ENCODE peak calls at places on chromosomes 7 and 10, in eight cellular contexts. One of them, this sample, is unnamed.

GRCh38 chr10:64283621-64284020 is 762.4 kb downstream of the REEP3 start:
- DNase-seq in T-cell: no peak
- DNase-seq in hepatic stellate cell: no peak
- DNase-seq in lower leg skin: no peak
- DNase-seq in upper lobe of left lung: no peak
- DNase-seq in Panc1: no peak
- DNase-seq in ACHN: no peak
- DNase-seq in NB4: no peak
- DNase-seq in this sample: no peak

GRCh38 chr10:78408671-78409472 is 375.2 kb downstream of the RPS24 start:
- DNase-seq in upper lobe of left lung: peak
- DNase-seq in hepatic stellate cell: no peak
- DNase-seq in T-cell: no peak
- DNase-seq in lower leg skin: peak
- DNase-seq in ACHN: no peak
- DNase-seq in NB4: peak
- DNase-seq in Panc1: no peak
- DNase-seq in this sample: no peak

GRCh38 chr7:98653601-98654310 is 36.7 kb downstream of the NPTX2 start:
- DNase-seq in T-cell: no peak
- DNase-seq in lower leg skin: no peak
- DNase-seq in Panc1: no peak
- DNase-seq in ACHN: no peak
- DNase-seq in hepatic stellate cell: no peak
- DNase-seq in NB4: no peak
- DNase-seq in upper lobe of left lung: no peak
- DNase-seq in this sample: no peak

GRCh38 chr7:150738092-150739044 is 1.1 kb downstream of the GIMAP5 start:
- DNase-seq in upper lobe of left lung: no peak
- DNase-seq in NB4: no peak
- DNase-seq in lower leg skin: no peak
- DNase-seq in ACHN: no peak
- DNase-seq in T-cell: no peak
- DNase-seq in hepatic stellate cell: no peak
- DNase-seq in Panc1: no peak
- DNase-seq in this sample: peak

GRCh38 chr10:1648648-1649047 is 88.7 kb downstream of the ADARB2 start:
- DNase-seq in Panc1: no peak
- DNase-seq in upper lobe of left lung: no peak
- DNase-seq in lower leg skin: peak
- DNase-seq in T-cell: no peak
- DNase-seq in NB4: no peak
- DNase-seq in hepatic stellate cell: no peak
- DNase-seq in ACHN: no peak
- DNase-seq in this sample: no peak

GRCh38 chr10:34764347-34764991 is 50.6 kb downstream of the PARD3 start:
- DNase-seq in upper lobe of left lung: no peak
- DNase-seq in NB4: no peak
- DNase-seq in hepatic stellate cell: no peak
- DNase-seq in Panc1: no peak
- DNase-seq in T-cell: no peak
- DNase-seq in ACHN: no peak
- DNase-seq in lower leg skin: no peak
- DNase-seq in this sample: no peak

GRCh38 chr7:5647816-5648215 is 133.6 kb downstream of the RNF216 start:
- DNase-seq in ACHN: no peak
- DNase-seq in hepatic stellate cell: no peak
- DNase-seq in Panc1: no peak
- DNase-seq in T-cell: no peak
- DNase-seq in upper lobe of left lung: no peak
- DNase-seq in lower leg skin: no peak
- DNase-seq in NB4: no peak
- DNase-seq in this sample: no peak

GRCh38 chr10:19041176-19041575 is 7.4 kb upstream of the MALRD1 start:
- DNase-seq in upper lobe of left lung: no peak
- DNase-seq in NB4: no peak
- DNase-seq in lower leg skin: no peak
- DNase-seq in hepatic stellate cell: no peak
- DNase-seq in ACHN: no peak
- DNase-seq in Panc1: no peak
- DNase-seq in T-cell: no peak
- DNase-seq in this sample: no peak

GRCh38 chr7:1351881-1352625 is 107.2 kb downstream of the MICALL2 start:
- DNase-seq in T-cell: no peak
- DNase-seq in ACHN: no peak
- DNase-seq in upper lobe of left lung: no peak
- DNase-seq in NB4: no peak
- DNase-seq in lower leg skin: no peak
- DNase-seq in hepatic stellate cell: no peak
- DNase-seq in Panc1: no peak
- DNase-seq in this sample: no peak

GRCh38 chr10:4623757-4624420 is 202.1 kb upstream of the AKR1E2 start:
- DNase-seq in hepatic stellate cell: peak
- DNase-seq in NB4: no peak
- DNase-seq in T-cell: no peak
- DNase-seq in lower leg skin: no peak
- DNase-seq in upper lobe of left lung: no peak
- DNase-seq in ACHN: no peak
- DNase-seq in Panc1: no peak
- DNase-seq in this sample: no peak

GRCh38 chr7:95501261-95501816 is 15.6 kb downstream of the ASB4 start:
- DNase-seq in Panc1: no peak
- DNase-seq in upper lobe of left lung: no peak
- DNase-seq in NB4: peak
- DNase-seq in lower leg skin: no peak
- DNase-seq in hepatic stellate cell: no peak
- DNase-seq in ACHN: peak
- DNase-seq in T-cell: no peak
- DNase-seq in this sample: peak

GRCh38 chr10:29166713-29167112 is 122.2 kb upstream of the LYZL1 start:
- DNase-seq in ACHN: no peak
- DNase-seq in T-cell: no peak
- DNase-seq in Panc1: no peak
- DNase-seq in lower leg skin: no peak
- DNase-seq in hepatic stellate cell: no peak
- DNase-seq in NB4: no peak
- DNase-seq in upper lobe of left lung: no peak
- DNase-seq in this sample: no peak

GRCh38 chr7:97004237-97004930 is 969 bp upstream of the DLX6 start:
- DNase-seq in upper lobe of left lung: no peak
- DNase-seq in ACHN: no peak
- DNase-seq in NB4: no peak
- DNase-seq in hepatic stellate cell: no peak
- DNase-seq in lower leg skin: no peak
- DNase-seq in Panc1: no peak
- DNase-seq in T-cell: no peak
- DNase-seq in this sample: no peak

GRCh38 chr10:6409982-6410694 is 169.9 kb downstream of the PRKCQ start:
- DNase-seq in upper lobe of left lung: peak
- DNase-seq in T-cell: peak
- DNase-seq in lower leg skin: no peak
- DNase-seq in ACHN: no peak
- DNase-seq in Panc1: no peak
- DNase-seq in hepatic stellate cell: peak
- DNase-seq in NB4: no peak
- DNase-seq in this sample: no peak

GRCh38 chr10:124551097-124551496 is 89.5 kb downstream of the LHPP start:
- DNase-seq in ACHN: no peak
- DNase-seq in NB4: no peak
- DNase-seq in hepatic stellate cell: no peak
- DNase-seq in lower leg skin: no peak
- DNase-seq in Panc1: no peak
- DNase-seq in T-cell: no peak
- DNase-seq in upper lobe of left lung: no peak
- DNase-seq in this sample: no peak

GRCh38 chr7:121475806-121476205 is 79.7 kb upstream of the FAM3C start:
- DNase-seq in hepatic stellate cell: no peak
- DNase-seq in Panc1: no peak
- DNase-seq in lower leg skin: no peak
- DNase-seq in ACHN: no peak
- DNase-seq in NB4: no peak
- DNase-seq in upper lobe of left lung: no peak
- DNase-seq in T-cell: no peak
- DNase-seq in this sample: no peak

GRCh38 chr7:139246494-139246893 is 15.5 kb downstream of the UBN2 start:
- DNase-seq in T-cell: no peak
- DNase-seq in upper lobe of left lung: no peak
- DNase-seq in NB4: no peak
- DNase-seq in ACHN: no peak
- DNase-seq in lower leg skin: no peak
- DNase-seq in hepatic stellate cell: no peak
- DNase-seq in Panc1: no peak
- DNase-seq in this sample: no peak

GRCh38 chr10:21015838-21016237 is 118.7 kb upstream of the NEBL start:
- DNase-seq in upper lobe of left lung: no peak
- DNase-seq in hepatic stellate cell: no peak
- DNase-seq in Panc1: no peak
- DNase-seq in ACHN: no peak
- DNase-seq in lower leg skin: no peak
- DNase-seq in NB4: no peak
- DNase-seq in T-cell: no peak
- DNase-seq in this sample: no peak

GRCh38 chr10:45183174-45183573 is 132.2 kb downstream of the OR13A1 start:
- DNase-seq in NB4: no peak
- DNase-seq in upper lobe of left lung: no peak
- DNase-seq in ACHN: no peak
- DNase-seq in lower leg skin: no peak
- DNase-seq in hepatic stellate cell: no peak
- DNase-seq in T-cell: no peak
- DNase-seq in Panc1: no peak
- DNase-seq in this sample: no peak

GRCh38 chr7:134737561-134738353 is 41.7 kb upstream of the CALD1 start:
- DNase-seq in ACHN: no peak
- DNase-seq in lower leg skin: no peak
- DNase-seq in hepatic stellate cell: no peak
- DNase-seq in upper lobe of left lung: no peak
- DNase-seq in Panc1: no peak
- DNase-seq in T-cell: no peak
- DNase-seq in NB4: peak
- DNase-seq in this sample: peak

GRCh38 chr7:111763221-111763791 is 201.0 kb upstream of the IMMP2L start:
- DNase-seq in NB4: peak
- DNase-seq in hepatic stellate cell: peak
- DNase-seq in Panc1: peak
- DNase-seq in lower leg skin: no peak
- DNase-seq in ACHN: peak
- DNase-seq in upper lobe of left lung: no peak
- DNase-seq in T-cell: no peak
- DNase-seq in this sample: peak

GRCh38 chr7:33062023-33062781 is at the start of gene NT5C3A:
- DNase-seq in hepatic stellate cell: peak
- DNase-seq in ACHN: peak
- DNase-seq in NB4: peak
- DNase-seq in T-cell: peak
- DNase-seq in Panc1: no peak
- DNase-seq in lower leg skin: no peak
- DNase-seq in upper lobe of left lung: peak
- DNase-seq in this sample: peak

GRCh38 chr10:31582365-31583052 is 263.5 kb downstream of the ZEB1 start:
- DNase-seq in Panc1: no peak
- DNase-seq in upper lobe of left lung: peak
- DNase-seq in hepatic stellate cell: peak
- DNase-seq in ACHN: no peak
- DNase-seq in T-cell: no peak
- DNase-seq in NB4: no peak
- DNase-seq in lower leg skin: peak
- DNase-seq in this sample: no peak

GRCh38 chr10:75922435-75922834 is 491.0 kb downstream of the LRMDA start:
- DNase-seq in hepatic stellate cell: no peak
- DNase-seq in ACHN: peak
- DNase-seq in T-cell: no peak
- DNase-seq in Panc1: no peak
- DNase-seq in upper lobe of left lung: no peak
- DNase-seq in NB4: peak
- DNase-seq in lower leg skin: no peak
- DNase-seq in this sample: no peak

GRCh38 chr10:110512461-110513187 is 14.9 kb downstream of the DUSP5 start:
- DNase-seq in ACHN: peak
- DNase-seq in NB4: peak
- DNase-seq in Panc1: no peak
- DNase-seq in hepatic stellate cell: peak
- DNase-seq in lower leg skin: no peak
- DNase-seq in upper lobe of left lung: peak
- DNase-seq in T-cell: no peak
- DNase-seq in this sample: peak

GRCh38 chr10:110556993-110557601 is 10.4 kb upstream of the SMC3 start:
- DNase-seq in lower leg skin: no peak
- DNase-seq in upper lobe of left lung: peak
- DNase-seq in NB4: peak
- DNase-seq in ACHN: peak
- DNase-seq in T-cell: peak
- DNase-seq in hepatic stellate cell: peak
- DNase-seq in Panc1: no peak
- DNase-seq in this sample: peak

GRCh38 chr10:37748170-37748569 is 109.2 kb downstream of the ZNF248 start:
- DNase-seq in ACHN: no peak
- DNase-seq in Panc1: no peak
- DNase-seq in lower leg skin: no peak
- DNase-seq in hepatic stellate cell: no peak
- DNase-seq in T-cell: no peak
- DNase-seq in NB4: no peak
- DNase-seq in upper lobe of left lung: no peak
- DNase-seq in this sample: no peak

This sample was measured in RCC 7860.